ENCODE peak calls at places on chromosomes 4 and X, in seven cellular contexts. M, A, S, C, L, W and T are unnamed samples.
A peak's percentile ranks its signal among the peaks of the same experiment; 100 is the strongest.

GRCh38 chr4:76803522-76803921 is 94.4 kb downstream of the SOWAHB start:
- DNase-seq in M (no peak), C (no peak), L (no peak), A (no peak), W (peak; percentile 88), S (no peak), T (no peak)

GRCh38 chr4:116272336-116272735 is 813.0 kb downstream of the TRAM1L1 start:
- DNase-seq in W (no peak), M (no peak), C (no peak), A (no peak), L (no peak), S (no peak), T (no peak)

GRCh38 chr4:97238956-97239698 is 904.1 kb downstream of the STPG2 start:
- DNase-seq in C (no peak), M (no peak), W (no peak), L (no peak), A (no peak), S (no peak), T (no peak)

GRCh38 chr4:139815646-139816601 is 150.3 kb downstream of the MGST2 start:
- DNase-seq in W (peak; percentile 94), L (no peak), A (no peak), C (no peak), S (no peak), M (peak; percentile 53), T (peak; percentile 56)

GRCh38 chr4:182975806-182976205 is 58.6 kb upstream of the DCTD start:
- DNase-seq in M (no peak), L (no peak), C (no peak), W (peak; percentile 92), A (no peak), S (no peak), T (no peak)

GRCh38 chr4:11700751-11701226 is 272.1 kb upstream of the HS3ST1 start:
- DNase-seq in A (no peak), M (no peak), W (no peak), S (no peak), C (no peak), L (no peak), T (no peak)

GRCh38 chr4:140004580-140005314 is 149.2 kb downstream of the MAML3 start:
- DNase-seq in A (peak; percentile 34), W (peak; percentile 86), M (peak; percentile 57), L (no peak), C (no peak), S (no peak), T (peak; percentile 64)

GRCh38 chr4:2745981-2746806 is 9.9 kb downstream of the TNIP2 start:
- DNase-seq in S (no peak), W (peak; percentile 76), L (no peak), A (no peak), M (peak; percentile 65), C (no peak), T (peak; percentile 54)

GRCh38 chrX:39645059-39645895 is 452.5 kb downstream of the BCOR start:
- DNase-seq in C (no peak), L (no peak), W (peak; percentile 92), A (no peak), S (no peak), M (peak; percentile 60), T (peak; percentile 56)

GRCh38 chrX:20654596-20655106 is 387.9 kb upstream of the RPS6KA3 start:
- DNase-seq in M (no peak), W (peak; percentile 30), A (no peak), S (no peak), L (no peak), C (no peak), T (no peak)

GRCh38 chrX:2931612-2932011 is 2.5 kb upstream of the ARSD start:
- DNase-seq in C (no peak), S (no peak), L (no peak), W (no peak), A (no peak), M (no peak), T (no peak)

GRCh38 chr4:170281027-170281426 is 191.3 kb upstream of the AADAT start:
- DNase-seq in S (no peak), L (no peak), W (no peak), A (no peak), M (no peak), C (no peak), T (no peak)

GRCh38 chrX:134501942-134502341 is 42.0 kb downstream of the HPRT1 start:
- DNase-seq in A (no peak), M (no peak), C (no peak), L (no peak), S (no peak), W (no peak), T (no peak)

GRCh38 chrX:112818114-112819012 is 22.3 kb downstream of the AMOT start:
- DNase-seq in W (no peak), S (no peak), M (peak; percentile 8), A (no peak), L (no peak), C (no peak), T (no peak)

GRCh38 chr4:78779280-78779679 is 3.1 kb downstream of the BMP2K start:
- DNase-seq in W (peak; percentile 23), M (no peak), C (no peak), S (no peak), L (no peak), A (no peak), T (no peak)

GRCh38 chr4:183783933-183784622 is 121.0 kb upstream of the STOX2 start:
- DNase-seq in C (no peak), S (no peak), L (no peak), M (peak; percentile 53), A (no peak), W (peak; percentile 82), T (no peak)

DNA sequence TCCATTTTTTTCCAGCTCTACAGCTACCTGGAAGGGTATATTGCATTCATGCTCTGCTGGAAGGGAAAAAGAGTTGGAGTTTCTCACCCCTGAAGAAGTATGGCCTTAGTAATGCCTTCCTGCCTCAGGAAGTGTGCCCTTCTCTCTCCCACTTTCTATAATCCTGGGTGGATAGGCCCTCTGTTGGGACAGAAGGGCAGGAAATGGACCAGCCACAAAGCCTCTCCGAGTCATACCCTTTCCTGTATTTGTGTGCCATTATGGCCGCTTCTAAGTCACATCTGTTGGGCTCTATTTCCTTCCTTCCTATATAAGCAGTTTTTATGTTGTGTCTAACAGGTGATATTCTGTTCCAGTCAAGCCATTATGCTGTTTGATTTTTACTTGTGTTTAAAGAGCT is 74.8 kb upstream of the SMARCA5 start:
- DNase-seq in C (no peak), A (no peak), W (no peak), L (no peak), M (no peak), S (no peak), T (no peak)
- H3K27ac ChIP-seq in C (no peak overlapping the region), A (no peak overlapping the region), W (no peak overlapping the region), L (no peak overlapping the region), M (no peak overlapping the region), S (no peak overlapping the region), T (no peak overlapping the region)

GRCh38 chr4:6844986-6845385 is 62.5 kb downstream of the KIAA0232 start:
- DNase-seq in L (no peak), M (no peak), W (no peak), C (no peak), A (no peak), S (no peak), T (no peak)

GRCh38 chr4:6839579-6839978 is 57.1 kb downstream of the KIAA0232 start:
- DNase-seq in L (no peak), W (no peak), C (no peak), M (no peak), A (no peak), S (no peak), T (no peak)

GRCh38 chr4:6834867-6835266 is 52.3 kb downstream of the KIAA0232 start:
- DNase-seq in W (peak; percentile 43), L (no peak), M (no peak), S (no peak), A (no peak), C (no peak), T (no peak)

GRCh38 chr4:6845574-6845973 is 63.0 kb downstream of the KIAA0232 start:
- DNase-seq in L (no peak), A (no peak), M (no peak), W (no peak), S (no peak), C (no peak), T (no peak)

DNA sequence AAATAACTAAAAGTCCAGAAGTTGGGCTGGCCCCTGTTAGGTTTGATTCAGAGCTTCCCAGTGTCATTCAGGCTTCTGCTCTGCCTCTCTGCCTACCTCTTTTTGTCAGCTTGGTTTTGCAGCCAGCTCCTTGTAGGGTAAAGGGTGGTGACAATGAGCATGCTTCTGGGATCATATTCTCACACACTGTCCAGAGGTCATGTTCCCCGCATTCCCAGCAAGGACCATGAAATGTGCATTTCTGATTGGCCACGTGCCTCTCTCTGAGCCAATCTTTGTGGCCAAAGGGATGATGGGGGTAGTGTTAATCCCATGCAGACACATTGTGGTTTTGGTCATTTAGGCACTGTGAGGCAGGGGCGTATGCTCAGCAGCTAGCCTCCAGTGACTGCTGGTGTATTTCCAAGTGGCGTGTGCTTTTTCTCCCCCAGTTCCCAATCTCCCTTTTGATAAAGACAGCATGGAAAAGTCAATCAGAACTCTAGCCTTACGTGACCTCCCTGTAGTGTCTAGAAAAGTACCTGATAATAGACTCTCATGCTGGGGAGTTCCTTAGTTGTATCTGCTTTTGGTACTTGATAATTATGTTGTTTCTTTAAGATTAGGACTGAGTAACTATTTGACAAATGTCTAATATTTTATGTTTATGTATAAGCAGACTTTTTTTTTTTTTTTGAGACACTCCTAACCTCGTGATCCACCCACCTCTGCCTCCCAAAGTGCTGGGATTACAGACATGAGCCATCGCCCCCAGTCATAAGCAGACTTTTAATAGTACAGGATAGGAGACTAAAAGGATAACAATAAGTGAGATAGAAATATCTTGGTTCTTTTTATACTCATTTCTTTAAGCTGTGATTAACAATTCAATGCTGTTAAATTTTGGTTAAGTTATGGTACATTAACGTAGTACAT is 57.8 kb downstream of the KIAA0232 start:
- DNase-seq in A (no peak), C (no peak), L (no peak), W (peak; percentile 27), S (no peak), M (peak; percentile 42), T (peak; percentile 40)
- H3K4me3 ChIP-seq in A (no peak overlapping the region), C (no peak overlapping the region), L (no peak overlapping the region), W (no peak overlapping the region), S (no peak overlapping the region), M (no peak overlapping the region), T (no peak overlapping the region)

DNA sequence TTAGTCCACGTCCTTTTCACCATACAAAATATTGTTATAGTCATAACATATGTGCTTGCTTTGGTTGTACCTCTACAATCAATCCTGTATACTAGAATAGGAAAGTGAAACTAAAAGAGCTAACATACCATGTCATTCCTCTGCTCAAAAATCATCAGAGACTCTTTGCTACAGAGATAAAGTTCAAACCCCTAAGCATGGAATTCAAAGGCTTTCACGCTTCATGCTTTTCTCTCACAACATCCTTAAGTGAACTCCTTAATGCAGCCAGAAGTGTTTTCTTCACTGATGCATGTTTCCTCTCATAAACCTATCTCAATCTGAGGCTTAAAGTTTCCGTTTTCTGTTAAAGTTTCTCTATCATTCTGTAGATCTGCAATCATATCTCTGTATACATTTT is 744.6 kb upstream of the IGFBP7 start:
- DNase-seq in S (no peak), L (no peak), C (no peak), M (no peak), A (no peak), W (no peak), T (no peak)
- H3K4me1 ChIP-seq in S (no peaks in the 10 kb centered on the region), L (no peaks in the 10 kb centered on the region), C (no peaks in the 10 kb centered on the region), M (no peaks in the 10 kb centered on the region), A (peaks cover 4% of the 10 kb centered on the region), W (no peaks in the 10 kb centered on the region), T (no peaks in the 10 kb centered on the region)

DNA sequence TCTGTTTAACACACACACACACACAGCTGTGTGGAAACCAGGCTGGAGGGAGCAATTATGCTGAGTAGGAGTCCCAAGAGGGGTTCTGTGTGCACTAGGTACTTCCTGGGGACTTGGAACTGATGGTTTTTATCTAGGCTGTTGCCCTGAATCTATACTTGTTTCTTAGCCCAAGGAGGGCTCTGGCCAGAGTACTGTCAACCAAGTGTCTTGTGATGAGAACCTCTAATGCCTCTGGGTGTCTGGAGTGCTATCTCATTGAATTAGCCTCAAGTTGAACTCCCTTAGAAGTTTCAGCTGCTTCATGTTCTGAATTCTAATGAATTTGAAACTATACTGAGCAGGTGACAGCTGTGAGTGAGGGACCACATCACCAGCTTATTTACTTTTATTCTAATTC is 16.6 kb downstream of the ARHGAP24 start:
- DNase-seq in W (no peak), M (no peak), L (no peak), C (no peak), A (no peak), S (no peak), T (no peak)
- H3K27ac ChIP-seq in W (no peak overlapping the region), M (no peak overlapping the region), L (peak overlapping the region; percentile 53), C (no peak overlapping the region), A (no peak overlapping the region), S (no peak overlapping the region), T (peak overlapping the region; percentile 43)